ENCODE peak calls at places on chromosome 20, in four cellular contexts. M is lower lobe of right lung, R is GM06990, F is SJCRH30. Y is an unnamed sample.

GRCh38 chr20:17281478-17281877 is 54.6 kb downstream of the PCSK2 start:
- DNase-seq in M (no peak), R (no peak), F (peak; percentile 40), Y (peak; percentile 57)

GRCh38 chr20:49413677-49414076 is 68.8 kb downstream of the KCNB1 start:
- DNase-seq in M (no peak), R (no peak), F (no peak), Y (no peak)

GRCh38 chr20:16368645-16369292 is 204.5 kb downstream of the KIF16B start:
- DNase-seq in M (no peak), R (no peak), F (no peak), Y (no peak)

GRCh38 chr20:6277661-6278060 is 154.8 kb upstream of the FERMT1 start:
- DNase-seq in M (no peak), R (no peak), F (no peak), Y (no peak)

GRCh38 chr20:64200740-64201139 is 36.5 kb downstream of the MYT1 start:
- DNase-seq in M (no peak), R (no peak), F (no peak), Y (no peak)

GRCh38 chr20:22557403-22558276 is 26.7 kb downstream of the FOXA2 start:
- DNase-seq in M (no peak), R (no peak), F (no peak), Y (no peak)

GRCh38 chr20:9179193-9179802 is 110.4 kb downstream of the PLCB4 start:
- DNase-seq in M (no peak), R (no peak), F (no peak), Y (no peak)

GRCh38 chr20:3103369-3104032 is 19.0 kb upstream of the AVP start:
- DNase-seq in M (no peak), R (no peak), F (no peak), Y (no peak)

GRCh38 chr20:44891826-44892225 is 6.3 kb downstream of the YWHAB start:
- DNase-seq in M (no peak), R (no peak), F (no peak), Y (no peak)

GRCh38 chr20:4441191-4441590 is 280.5 kb upstream of the PRND start:
- DNase-seq in M (no peak), R (no peak), F (no peak), Y (no peak)

GRCh38 chr20:14882846-14883245 is 545.4 kb upstream of the FLRT3 start:
- DNase-seq in M (no peak), R (no peak), F (no peak), Y (no peak)

GRCh38 chr20:41408986-41409385 is 42.4 kb upstream of the EMILIN3 start:
- DNase-seq in M (no peak), R (no peak), F (peak; percentile 99), Y (peak; percentile 69)

GRCh38 chr20:415820-416322 is 7.8 kb downstream of the RBCK1 start:
- DNase-seq in M (peak; percentile 72), R (no peak), F (no peak), Y (no peak)

GRCh38 chr20:5080384-5080877 is 39.3 kb downstream of the PCNA start:
- DNase-seq in M (peak; percentile 88), R (peak; percentile 67), F (no peak), Y (no peak)

GRCh38 chr20:15395457-15395856 is 1058.0 kb upstream of the FLRT3 start:
- DNase-seq in M (no peak), R (no peak), F (no peak), Y (no peak)

GRCh38 chr20:50323777-50324604 is 133.4 kb downstream of the CEBPB start:
- DNase-seq in M (no peak), R (no peak), F (no peak), Y (no peak)

GRCh38 chr20:44601801-44602204 is 19.4 kb downstream of the PKIG start:
- DNase-seq in M (no peak), R (no peak), F (no peak), Y (no peak)

GRCh38 chr20:49786671-49787370 is 25.8 kb upstream of the SLC9A8 start:
- DNase-seq in M (no peak), R (no peak), F (no peak), Y (no peak)

GRCh38 chr20:23534801-23535593 is 33.3 kb downstream of the CST9L start:
- DNase-seq in M (no peak), R (no peak), F (no peak), Y (no peak)

GRCh38 chr20:35271904-35272303 is 6.0 kb downstream of the MMP24OS start:
- DNase-seq in M (no peak), R (no peak), F (no peak), Y (no peak)

GRCh38 chr20:57268399-57269076 is 2.1 kb upstream of the BMP7 start:
- DNase-seq in M (no peak), R (no peak), F (no peak), Y (no peak)

GRCh38 chr20:57270204-57270937 is 3.9 kb upstream of the BMP7 start:
- DNase-seq in M (no peak), R (no peak), F (no peak), Y (no peak)

GRCh38 chr20:57266251-57267157 is at the start of gene BMP7:
- DNase-seq in M (no peak), R (no peak), F (peak; percentile 72), Y (peak; percentile 34)

GRCh38 chr20:57267158-57267821 is 849 bp upstream of the BMP7 start:
- DNase-seq in M (no peak), R (no peak), F (no peak), Y (no peak)

DNA sequence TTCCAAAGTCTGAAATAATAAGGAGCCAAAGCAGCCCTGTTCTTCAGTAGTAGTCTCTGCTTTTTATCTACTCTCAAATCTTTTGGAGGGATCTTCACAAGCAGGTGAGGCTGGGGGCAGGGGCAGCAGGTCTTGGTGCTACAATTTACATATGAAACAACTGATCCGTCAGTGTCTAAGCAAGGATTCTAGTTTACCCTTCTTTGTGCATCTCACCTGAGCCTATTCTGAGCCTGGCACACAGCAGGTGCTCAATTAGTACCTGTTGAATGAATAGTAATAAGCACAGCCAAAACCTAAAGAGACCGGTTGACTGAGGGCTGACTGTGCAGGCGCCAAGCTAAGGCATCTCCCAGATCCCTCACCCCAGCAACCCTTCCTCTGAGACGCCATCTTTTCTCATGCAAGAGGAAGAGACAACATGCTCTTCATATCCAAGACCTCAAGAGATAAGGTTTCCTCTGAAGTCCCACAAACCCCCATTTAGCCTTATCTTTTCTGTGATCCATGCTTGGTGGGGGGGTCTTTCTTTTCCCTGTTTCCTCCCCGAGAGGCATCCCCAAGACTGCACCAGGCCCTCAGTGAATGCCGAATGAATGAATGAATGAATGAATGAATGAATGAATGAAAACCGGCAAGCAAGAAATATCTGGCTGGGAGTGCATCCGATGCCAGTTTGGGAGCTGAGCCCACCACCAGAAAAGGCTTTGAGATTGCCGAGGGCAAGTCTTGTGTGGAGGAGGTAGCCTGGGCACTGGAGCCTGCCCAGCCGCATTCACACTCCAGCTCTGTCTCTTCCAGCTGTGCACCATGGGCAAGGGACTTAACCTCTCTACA is 2.9 kb upstream of the BMP7 start:
- DNase-seq in M (no peak), R (no peak), F (no peak), Y (no peak)
- H3K27me3 ChIP-seq in M (peaks cover 40% of the 10 kb centered on the region), R (peaks cover 2% of the 10 kb centered on the region), F (no peaks in the 10 kb centered on the region), Y (peaks cover 36% of the 10 kb centered on the region)

GRCh38 chr20:37305079-37305478 is 15.6 kb downstream of the MANBAL start:
- DNase-seq in M (no peak), R (no peak), F (no peak), Y (no peak)
- H3K27me3 ChIP-seq in M (no peaks in the 10 kb centered on the region), R (no peaks in the 10 kb centered on the region), F (no peaks in the 10 kb centered on the region), Y (no peaks in the 10 kb centered on the region)

GRCh38 chr20:21109144-21109543 is 3.0 kb upstream of the LINC00237 start:
- DNase-seq in M (no peak), R (no peak), F (no peak), Y (no peak)

GRCh38 chr20:21113697-21114096 is 7.5 kb upstream of the LINC00237 start:
- DNase-seq in M (no peak), R (no peak), F (no peak), Y (no peak)

GRCh38 chr20:21114584-21114983 is 8.4 kb upstream of the LINC00237 start:
- DNase-seq in M (no peak), R (no peak), F (no peak), Y (no peak)

GRCh38 chr20:21111416-21111815 is 5.3 kb upstream of the LINC00237 start:
- DNase-seq in M (no peak), R (no peak), F (no peak), Y (no peak)

GRCh38 chr20:21110811-21111210 is 4.7 kb upstream of the LINC00237 start:
- DNase-seq in M (no peak), R (no peak), F (no peak), Y (no peak)
- H3K27me3 ChIP-seq in M (peaks cover 38% of the 10 kb centered on the region), R (no peaks in the 10 kb centered on the region), F (no peaks in the 10 kb centered on the region), Y (peaks cover 9% of the 10 kb centered on the region)

DNA sequence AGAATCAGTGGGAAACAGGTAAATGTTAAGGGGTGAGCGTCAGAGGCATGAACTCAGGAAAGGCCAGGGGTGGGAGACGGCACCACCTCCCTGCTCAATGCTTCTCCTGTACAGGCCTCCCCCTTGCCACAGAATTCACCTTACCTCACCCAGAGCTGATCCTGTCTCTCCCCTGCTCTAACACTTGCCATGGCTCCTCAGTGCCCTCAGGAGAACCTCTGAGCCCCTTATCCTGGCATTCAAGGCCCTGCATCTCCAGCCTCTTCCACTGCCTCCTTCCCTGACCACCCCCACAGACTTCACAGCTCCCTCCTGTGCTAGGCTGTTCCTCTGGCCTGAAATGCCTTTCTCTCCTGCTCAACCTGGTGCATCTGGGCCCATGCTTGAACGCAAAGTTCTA is 33.9 kb downstream of the BPIFB1 start:
- DNase-seq in M (no peak), R (no peak), F (no peak), Y (no peak)
- H3K27me3 ChIP-seq in M (no peaks in the 10 kb centered on the region), R (no peaks in the 10 kb centered on the region), F (peaks cover 33% of the 10 kb centered on the region), Y (no peaks in the 10 kb centered on the region)

GRCh38 chr20:51545515-51545914 is 3.0 kb upstream of the NFATC2 start:
- DNase-seq in M (no peak), R (no peak), F (no peak), Y (no peak)

GRCh38 chr20:51542033-51542893 is at the start of gene NFATC2:
- DNase-seq in M (peak; percentile 74), R (peak; percentile 76), F (no peak), Y (no peak)

GRCh38 chr20:51540585-51540984 is 1.9 kb downstream of the NFATC2 start:
- DNase-seq in M (no peak), R (no peak), F (no peak), Y (no peak)

GRCh38 chr20:51541189-51542032 is 1.1 kb downstream of the NFATC2 start:
- DNase-seq in M (peak; percentile 62), R (peak; percentile 66), F (no peak), Y (no peak)

GRCh38 chr20:51542894-51543788 is 622 bp upstream of the NFATC2 start:
- DNase-seq in M (no peak), R (no peak), F (no peak), Y (no peak)
- H3K27me3 ChIP-seq in M (peaks cover 16% of the 10 kb centered on the region), R (peaks cover 1% of the 10 kb centered on the region), F (peaks cover 3% of the 10 kb centered on the region), Y (peaks cover 65% of the 10 kb centered on the region)

GRCh38 chr20:62014889-62015375 is 50.7 kb downstream of the TAF4 start:
- DNase-seq in M (peak; percentile 35), R (no peak), F (no peak), Y (no peak)
- H3K27me3 ChIP-seq in M (no peaks in the 10 kb centered on the region), R (no peaks in the 10 kb centered on the region), F (no peaks in the 10 kb centered on the region), Y (no peaks in the 10 kb centered on the region)

GRCh38 chr20:59354460-59354859 is 54.0 kb downstream of the EDN3 start:
- DNase-seq in M (no peak), R (no peak), F (no peak), Y (no peak)
- H3K27me3 ChIP-seq in M (peaks cover 16% of the 10 kb centered on the region), R (no peaks in the 10 kb centered on the region), F (no peaks in the 10 kb centered on the region), Y (no peaks in the 10 kb centered on the region)